ENCODE peak calls at places on chromosomes 4 and X, in seven cellular contexts. N is adrenal gland; Z is Karpas-422; M is ovary; S is fibroblast of lung; H is A549; P is CD8-positive, alpha-beta memory T cell. Q is an unnamed sample. For H3K4me1, the result is how much of the 10 kb centered on the place peaks cover.

GRCh38 chr4:17583944-17584343 is 6.9 kb downstream of the LAP3 start:
- DNase-seq in P (no peak), M (no peak), H (no peak), N (no peak), Z (no peak), S (no peak), Q (no peak)

GRCh38 chr4:142379277-142380051 is 466.6 kb downstream of the INPP4B start:
- DNase-seq in P (no peak), Z (no peak), S (peak), M (no peak), H (peak), N (no peak), Q (no peak)

GRCh38 chr4:40909363-40909876 is 159.7 kb downstream of the NSUN7 start:
- DNase-seq in S (peak), H (no peak), P (no peak), M (no peak), N (peak), Z (no peak), Q (no peak)

GRCh38 chr4:155545456-155545855 is 121.2 kb upstream of the GUCY1A1 start:
- DNase-seq in S (no peak), M (no peak), H (no peak), N (no peak), P (no peak), Z (peak), Q (no peak)

GRCh38 chr4:38279650-38280322 is 319.6 kb downstream of the PTTG2 start:
- DNase-seq in M (no peak), N (no peak), H (no peak), P (no peak), Z (no peak), S (peak), Q (no peak)

GRCh38 chr4:147339116-147339515 is 141.8 kb upstream of the EDNRA start:
- DNase-seq in N (no peak), Z (no peak), S (peak), M (no peak), P (no peak), H (no peak), Q (no peak)

GRCh38 chrX:27380163-27380845 is 82.8 kb downstream of the PPP4R3C start:
- DNase-seq in P (no peak), H (no peak), S (no peak), M (no peak), N (no peak), Z (no peak), Q (no peak)

GRCh38 chrX:95318882-95319281 is 1365.8 kb upstream of the DIAPH2 start:
- DNase-seq in H (peak), M (no peak), P (no peak), N (no peak), S (no peak), Z (peak), Q (no peak)

GRCh38 chr4:5660185-5660584 is 48.2 kb downstream of the EVC2 start:
- DNase-seq in S (peak), Z (no peak), P (no peak), N (no peak), M (no peak), H (no peak), Q (no peak)

GRCh38 chr4:154024097-154024496 is 235.2 kb upstream of the SFRP2 start:
- DNase-seq in M (no peak), S (no peak), Z (peak), P (no peak), N (no peak), H (no peak), Q (no peak)

GRCh38 chr4:113474017-113474416 is 287.5 kb downstream of the CAMK2D start:
- DNase-seq in P (no peak), N (no peak), H (no peak), Z (no peak), S (peak), M (no peak), Q (no peak)

GRCh38 chr4:8615366-8615765 is 22.8 kb downstream of the CPZ start:
- DNase-seq in M (peak), N (no peak), P (no peak), S (no peak), Z (no peak), H (no peak), Q (no peak)

GRCh38 chr4:184355111-184355604 is 119.2 kb downstream of the IRF2 start:
- DNase-seq in S (peak), M (no peak), P (no peak), Z (no peak), H (peak), N (peak), Q (peak)

GRCh38 chr4:70564033-70564432 is 28.0 kb upstream of the AMBN start:
- DNase-seq in P (no peak), N (no peak), S (no peak), M (no peak), Z (no peak), H (no peak), Q (no peak)

GRCh38 chrX:153549807-153550206 is 32.4 kb downstream of the ATP2B3 start:
- DNase-seq in P (no peak), Z (no peak), H (no peak), S (no peak), M (no peak), N (no peak), Q (no peak)

GRCh38 chrX:153556767-153557166 is 39.3 kb downstream of the ATP2B3 start:
- DNase-seq in N (no peak), Z (no peak), M (no peak), H (no peak), P (no peak), S (no peak), Q (no peak)

GRCh38 chrX:153557618-153558017 is 40.2 kb downstream of the ATP2B3 start:
- DNase-seq in H (no peak), N (no peak), P (no peak), M (no peak), S (no peak), Z (no peak), Q (no peak)

GRCh38 chrX:153551135-153551534 is 33.7 kb downstream of the ATP2B3 start:
- DNase-seq in P (no peak), M (no peak), H (no peak), Z (no peak), N (no peak), S (peak), Q (no peak)

GRCh38 chrX:153554519-153555167 is 37.2 kb downstream of the ATP2B3 start:
- DNase-seq in Z (peak), N (peak), M (peak), S (peak), H (peak), P (peak), Q (peak)
- H3K27ac ChIP-seq in Z (no peak), N (no peak), M (no peak), S (no peak), H (no peak), P (no peak), Q (no peak)

GRCh38 chr4:3204021-3204431 is 44.9 kb upstream of the MSANTD1 start:
- DNase-seq in N (peak), Z (no peak), S (peak), P (no peak), H (no peak), M (no peak), Q (no peak)

GRCh38 chr4:3206439-3207100 is 42.4 kb upstream of the MSANTD1 start:
- DNase-seq in M (no peak), P (no peak), Z (no peak), S (no peak), H (no peak), N (no peak), Q (no peak)

GRCh38 chr4:3208826-3209225 is 40.1 kb upstream of the MSANTD1 start:
- DNase-seq in H (no peak), Z (no peak), M (no peak), N (no peak), P (no peak), S (no peak), Q (no peak)

GRCh38 chr4:3207531-3208037 is 41.4 kb upstream of the MSANTD1 start:
- DNase-seq in P (no peak), M (no peak), H (no peak), N (no peak), S (no peak), Z (no peak), Q (no peak)

DNA sequence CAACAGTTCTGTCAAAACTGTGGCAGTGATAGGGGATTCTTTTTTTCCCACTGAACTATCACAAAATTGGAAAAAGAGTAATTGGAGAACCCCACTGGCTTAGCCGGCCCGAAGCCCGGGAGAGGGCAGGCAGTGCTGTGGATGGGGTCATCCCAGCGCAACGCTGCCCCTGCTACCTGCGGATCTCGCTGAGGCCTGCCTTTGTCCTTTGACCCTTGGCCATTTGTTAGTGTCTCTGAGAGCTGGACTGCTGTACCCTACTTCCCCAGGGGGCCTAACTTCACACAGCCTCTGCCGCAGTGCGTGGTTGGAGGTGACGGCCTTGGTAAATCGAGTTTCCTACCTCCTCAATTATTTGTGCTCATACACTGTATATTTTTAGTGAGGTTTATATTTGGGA is 43.0 kb upstream of the MSANTD1 start:
- DNase-seq in Z (no peak), H (no peak), N (no peak), S (no peak), P (no peak), M (no peak), Q (no peak)
- H3K4me1 ChIP-seq in Z (under half), H (under half), N (under half), S (under half), P (under half), M (under half), Q (under half)

GRCh38 chr4:139154538-139154937 is 22.5 kb downstream of the ELF2 start:
- DNase-seq in H (no peak), M (no peak), S (no peak), P (no peak), Z (no peak), N (no peak), Q (no peak)
- H3K4me3 ChIP-seq in H (no peak), M (no peak), S (no peak), P (no peak), Z (no peak), N (no peak), Q (no peak)

GRCh38 chrX:121122332-121122731 is 74.9 kb downstream of the GLUD2 start:
- DNase-seq in P (no peak), H (no peak), N (no peak), S (no peak), Z (no peak), M (no peak), Q (no peak)
- H3K27ac ChIP-seq in P (no peak), H (no peak), N (no peak), S (no peak), Z (no peak), M (no peak), Q (no peak)